ENCODE peak calls at places on chromosomes 13 and 19, in eight cellular contexts. C is RWPE1; V is nephron progenitor cell; H is CD8-positive, alpha-beta T cell; Z is HFFc6; R is Calu3; I is foreskin fibroblast; X is spleen. J is an unnamed sample.

GRCh38 chr19:2190848-2191455 is 27.2 kb downstream of the DOT1L start:
- DNase-seq in I (no peak), C (no peak), H (no peak), Z (no peak), X (no peak), R (no peak), V (no peak), J (no peak)

GRCh38 chr19:7968796-7969559 is 25.5 kb upstream of the TIMM44 start:
- DNase-seq in X (no peak), Z (no peak), R (no peak), C (no peak), H (no peak), V (no peak), I (no peak), J (no peak)

GRCh38 chr13:102452831-102453230 is 51.0 kb upstream of the FGF14 start:
- DNase-seq in C (no peak), X (no peak), Z (no peak), R (no peak), H (no peak), I (peak), V (no peak), J (no peak)

GRCh38 chr13:109427148-109427547 is 359.2 kb downstream of the IRS2 start:
- DNase-seq in H (no peak), X (no peak), V (no peak), R (no peak), Z (no peak), C (no peak), I (peak), J (no peak)

GRCh38 chr19:46186717-46187101 is 38.7 kb downstream of the IGFL2 start:
- DNase-seq in X (no peak), H (no peak), C (no peak), V (no peak), I (no peak), R (no peak), Z (no peak), J (no peak)

GRCh38 chr19:46206176-46206575 is 23.4 kb upstream of the IGFL1 start:
- DNase-seq in Z (no peak), V (no peak), H (no peak), C (peak), X (no peak), I (no peak), R (no peak), J (no peak)

GRCh38 chr19:38194061-38194701 is 29.8 kb downstream of the DPF1 start:
- DNase-seq in H (no peak), X (no peak), Z (no peak), R (no peak), C (peak), I (no peak), V (no peak), J (no peak)

GRCh38 chr13:98880673-98881072 is 97.2 kb downstream of the DOCK9 start:
- DNase-seq in V (no peak), Z (no peak), H (no peak), I (no peak), R (no peak), X (no peak), C (no peak), J (no peak)

GRCh38 chr19:51777570-51778460 is 16.8 kb downstream of the FPR2 start:
- DNase-seq in R (peak), H (peak), X (peak), V (peak), C (peak), I (peak), Z (peak), J (peak)

GRCh38 chr13:66809496-66809895 is 420.6 kb downstream of the PCDH9 start:
- DNase-seq in Z (no peak), H (no peak), X (no peak), V (no peak), R (no peak), C (no peak), I (no peak), J (no peak)

GRCh38 chr19:33621811-33622504 is at the start of gene CHST8:
- DNase-seq in V (peak), I (peak), H (no peak), X (no peak), Z (no peak), R (no peak), C (peak), J (peak)

GRCh38 chr13:95494082-95494681 is 58.3 kb upstream of the CLDN10 start:
- DNase-seq in R (peak), V (peak), C (peak), H (no peak), X (no peak), Z (peak), I (peak), J (peak)
- TF ChIP-seq CTCF in R (no peak), V (peak), C (peak), H (peak), X (peak), Z (peak), I (peak), J (peak)

GRCh38 chr13:91165758-91166157 is 181.7 kb upstream of the MIR17HG start:
- DNase-seq in C (no peak), I (no peak), Z (no peak), R (no peak), H (no peak), V (no peak), X (no peak), J (no peak)

GRCh38 chr13:91158015-91158390 is 189.5 kb upstream of the MIR17HG start:
- DNase-seq in Z (no peak), H (no peak), V (no peak), I (no peak), R (no peak), X (no peak), C (no peak), J (no peak)

GRCh38 chr13:91166714-91167511 is 180.6 kb upstream of the MIR17HG start:
- DNase-seq in X (no peak), I (no peak), H (no peak), V (no peak), Z (no peak), R (no peak), C (no peak), J (no peak)

GRCh38 chr13:91157273-91158014 is 190.0 kb upstream of the MIR17HG start:
- DNase-seq in C (no peak), I (no peak), H (no peak), V (no peak), X (no peak), R (no peak), Z (no peak), J (no peak)

GRCh38 chr13:91162180-91162579 is 185.3 kb upstream of the MIR17HG start:
- DNase-seq in C (no peak), X (no peak), H (no peak), Z (no peak), I (no peak), V (no peak), R (no peak), J (no peak)
- TF ChIP-seq CTCF in C (no peak), X (no peak), H (no peak), Z (no peak), I (no peak), V (no peak), R (no peak), J (no peak)

GRCh38 chr19:15120135-15121026 is 13.2 kb downstream of the SYDE1 start:
- DNase-seq in C (no peak), X (no peak), I (no peak), H (no peak), Z (no peak), V (no peak), R (no peak), J (no peak)
- TF ChIP-seq CTCF in C (no peak), X (no peak), I (no peak), H (no peak), Z (peak), V (no peak), R (no peak), J (no peak)

GRCh38 chr19:5349041-5349440 is 8.4 kb upstream of the PTPRS start:
- DNase-seq in Z (no peak), V (no peak), X (no peak), C (no peak), I (no peak), R (peak), H (no peak), J (no peak)
- TF ChIP-seq CTCF in Z (peak), V (no peak), X (no peak), C (no peak), I (no peak), R (no peak), H (no peak), J (no peak)